ENCODE peak calls at places on chromosomes 5 and 9, in five cellular contexts. One of them, this sample, is unnamed. For H3K4me1, the result is how much of the 10 kb centered on the place peaks cover.

GRCh38 chr5:81852277-81853004 is 101.5 kb upstream of the SSBP2 start:
- DNase-seq in right lobe of liver: peak
- DNase-seq in prostate gland: no peak
- DNase-seq in upper lobe of right lung: peak
- DNase-seq in heart left ventricle: no peak
- DNase-seq in this sample: no peak

GRCh38 chr9:130448035-130448624 is 3.4 kb downstream of the ASS1 start:
- DNase-seq in right lobe of liver: no peak
- DNase-seq in prostate gland: no peak
- DNase-seq in upper lobe of right lung: no peak
- DNase-seq in heart left ventricle: no peak
- DNase-seq in this sample: peak

GRCh38 chr9:14221119-14221518 is 92.8 kb downstream of the NFIB start:
- DNase-seq in right lobe of liver: no peak
- DNase-seq in prostate gland: no peak
- DNase-seq in upper lobe of right lung: no peak
- DNase-seq in heart left ventricle: no peak
- DNase-seq in this sample: peak

GRCh38 chr9:33250458-33250995 is 10.6 kb downstream of the SPINK4 start:
- DNase-seq in right lobe of liver: no peak
- DNase-seq in prostate gland: no peak
- DNase-seq in upper lobe of right lung: no peak
- DNase-seq in heart left ventricle: no peak
- DNase-seq in this sample: peak

GRCh38 chr5:181126841-181127240 is 4.1 kb downstream of the OR2V1 start:
- DNase-seq in right lobe of liver: no peak
- DNase-seq in prostate gland: no peak
- DNase-seq in upper lobe of right lung: peak
- DNase-seq in heart left ventricle: no peak
- DNase-seq in this sample: no peak

GRCh38 chr9:112050544-112051475 is 124.3 kb downstream of the SUSD1 start:
- DNase-seq in right lobe of liver: no peak
- DNase-seq in prostate gland: peak
- DNase-seq in upper lobe of right lung: no peak
- DNase-seq in heart left ventricle: peak
- DNase-seq in this sample: peak

GRCh38 chr5:172721455-172722308 is 49.3 kb downstream of the DUSP1 start:
- DNase-seq in right lobe of liver: no peak
- DNase-seq in prostate gland: no peak
- DNase-seq in upper lobe of right lung: no peak
- DNase-seq in heart left ventricle: no peak
- DNase-seq in this sample: no peak

GRCh38 chr5:176899296-176899891 is at the start of gene HK3:
- DNase-seq in right lobe of liver: no peak
- DNase-seq in prostate gland: no peak
- DNase-seq in upper lobe of right lung: no peak
- DNase-seq in heart left ventricle: no peak
- DNase-seq in this sample: no peak

GRCh38 chr5:50856720-50857119 is 190.3 kb downstream of the PARP8 start:
- DNase-seq in right lobe of liver: no peak
- DNase-seq in prostate gland: no peak
- DNase-seq in upper lobe of right lung: no peak
- DNase-seq in heart left ventricle: no peak
- DNase-seq in this sample: no peak

GRCh38 chr9:107049046-107049824 is 186.3 kb downstream of the ZNF462 start:
- DNase-seq in right lobe of liver: no peak
- DNase-seq in prostate gland: no peak
- DNase-seq in upper lobe of right lung: no peak
- DNase-seq in heart left ventricle: no peak
- DNase-seq in this sample: no peak

GRCh38 chr9:107046692-107047091 is 183.7 kb downstream of the ZNF462 start:
- DNase-seq in right lobe of liver: no peak
- DNase-seq in prostate gland: no peak
- DNase-seq in upper lobe of right lung: no peak
- DNase-seq in heart left ventricle: no peak
- DNase-seq in this sample: no peak

GRCh38 chr9:107044872-107045271 is 181.9 kb downstream of the ZNF462 start:
- DNase-seq in right lobe of liver: no peak
- DNase-seq in prostate gland: no peak
- DNase-seq in upper lobe of right lung: no peak
- DNase-seq in heart left ventricle: no peak
- DNase-seq in this sample: no peak

GRCh38 chr9:107039546-107039945 is 176.6 kb downstream of the ZNF462 start:
- DNase-seq in right lobe of liver: no peak
- DNase-seq in prostate gland: no peak
- DNase-seq in upper lobe of right lung: no peak
- DNase-seq in heart left ventricle: no peak
- DNase-seq in this sample: peak

DNA sequence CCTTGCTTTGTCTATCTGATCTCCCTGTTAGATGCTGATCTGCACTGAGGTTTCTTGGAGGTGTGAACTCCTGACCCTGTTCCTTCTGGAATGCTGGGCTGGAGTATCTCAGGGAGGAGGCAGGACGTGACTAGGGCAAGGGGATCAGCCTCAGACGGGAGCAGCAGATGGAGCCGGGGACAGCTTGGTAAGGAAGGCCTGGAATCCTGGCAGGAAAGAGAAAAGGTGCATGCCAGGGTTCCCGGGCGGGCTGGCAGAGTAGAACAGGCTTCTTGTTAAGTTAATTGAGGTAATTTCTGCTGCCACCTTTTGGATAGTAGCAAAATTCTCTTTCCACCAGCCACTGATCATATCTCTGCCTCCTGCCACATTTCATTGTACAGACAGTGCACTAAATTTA is 180.9 kb downstream of the ZNF462 start:
- DNase-seq in right lobe of liver: no peak
- DNase-seq in prostate gland: no peak
- DNase-seq in upper lobe of right lung: no peak
- DNase-seq in heart left ventricle: no peak
- DNase-seq in this sample: no peak
- H3K27ac ChIP-seq in right lobe of liver: no peak
- H3K27ac ChIP-seq in prostate gland: no peak
- H3K27ac ChIP-seq in upper lobe of right lung: no peak
- H3K27ac ChIP-seq in heart left ventricle: no peak
- H3K27ac ChIP-seq in this sample: no peak

GRCh38 chr9:99255651-99256050 is 33.6 kb downstream of the SEC61B start:
- DNase-seq in right lobe of liver: no peak
- DNase-seq in prostate gland: no peak
- DNase-seq in upper lobe of right lung: no peak
- DNase-seq in heart left ventricle: no peak
- DNase-seq in this sample: no peak
- H3K4me1 ChIP-seq in right lobe of liver: under half
- H3K4me1 ChIP-seq in prostate gland: under half
- H3K4me1 ChIP-seq in upper lobe of right lung: under half
- H3K4me1 ChIP-seq in heart left ventricle: under half
- H3K4me1 ChIP-seq in this sample: under half

GRCh38 chr5:151033217-151033934 is 13.0 kb downstream of the GPX3 start:
- DNase-seq in right lobe of liver: no peak
- DNase-seq in prostate gland: no peak
- DNase-seq in upper lobe of right lung: no peak
- DNase-seq in heart left ventricle: no peak
- DNase-seq in this sample: no peak
- H3K27ac ChIP-seq in right lobe of liver: no peak
- H3K27ac ChIP-seq in prostate gland: no peak
- H3K27ac ChIP-seq in upper lobe of right lung: no peak
- H3K27ac ChIP-seq in heart left ventricle: no peak
- H3K27ac ChIP-seq in this sample: no peak

GRCh38 chr9:134413112-134413715 is 87.0 kb downstream of the RXRA start:
- DNase-seq in right lobe of liver: no peak
- DNase-seq in prostate gland: no peak
- DNase-seq in upper lobe of right lung: no peak
- DNase-seq in heart left ventricle: no peak
- DNase-seq in this sample: no peak
- H3K4me1 ChIP-seq in right lobe of liver: half or more
- H3K4me1 ChIP-seq in prostate gland: under half
- H3K4me1 ChIP-seq in upper lobe of right lung: half or more
- H3K4me1 ChIP-seq in heart left ventricle: half or more
- H3K4me1 ChIP-seq in this sample: under half

GRCh38 chr9:129184743-129185142 is 6.7 kb upstream of the IER5L start:
- DNase-seq in right lobe of liver: no peak
- DNase-seq in prostate gland: no peak
- DNase-seq in upper lobe of right lung: no peak
- DNase-seq in heart left ventricle: no peak
- DNase-seq in this sample: no peak
- H3K27ac ChIP-seq in right lobe of liver: no peak
- H3K27ac ChIP-seq in prostate gland: no peak
- H3K27ac ChIP-seq in upper lobe of right lung: no peak
- H3K27ac ChIP-seq in heart left ventricle: no peak
- H3K27ac ChIP-seq in this sample: no peak

This sample was measured in foreskin keratinocyte.